ENCODE peak calls at places on chromosome 11, in four cellular contexts. N is HEK293T, J is WTC11, L is amygdala. B is an unnamed sample.

GRCh38 chr11:109291553-109291952 is 130.4 kb upstream of the C11orf87 start:
- DNase-seq in N (no peak), J (no peak), L (no peak), B (no peak)

GRCh38 chr11:102239906-102240305 is 77.4 kb upstream of the BIRC3 start:
- DNase-seq in N (no peak), J (no peak), L (no peak), B (no peak)

GRCh38 chr11:134464196-134464595 is 52.2 kb upstream of the B3GAT1 start:
- DNase-seq in N (no peak), J (peak; percentile 55), L (no peak), B (no peak)

GRCh38 chr11:118930152-118930712 is 4.5 kb upstream of the BCL9L start:
- DNase-seq in N (peak; percentile 80), J (peak; percentile 97), L (peak; percentile 73), B (peak; percentile 80)

GRCh38 chr11:76524919-76525318 is 80.1 kb downstream of the EMSY start:
- DNase-seq in N (no peak), J (no peak), L (no peak), B (no peak)

GRCh38 chr11:56624661-56625110 is 10.0 kb upstream of the OR5M1 start:
- DNase-seq in N (peak; percentile 4), J (no peak), L (no peak), B (peak; percentile 35)

GRCh38 chr11:79439430-79439892 is 1.4 kb downstream of the TENM4 start:
- DNase-seq in N (no peak), J (no peak), L (no peak), B (peak; percentile 36)

GRCh38 chr11:117856892-117857291 is 19.6 kb downstream of the FXYD6 start:
- DNase-seq in N (no peak), J (no peak), L (no peak), B (no peak)

GRCh38 chr11:7901319-7901854 is 29.7 kb downstream of the OR10A6 start:
- DNase-seq in N (no peak), J (no peak), L (no peak), B (no peak)

GRCh38 chr11:94519478-94520084 is 7.3 kb downstream of the C11orf97 start:
- DNase-seq in N (no peak), J (no peak), L (no peak), B (no peak)

GRCh38 chr11:134569195-134569594 is 157.2 kb upstream of the B3GAT1 start:
- DNase-seq in N (no peak), J (no peak), L (no peak), B (no peak)

GRCh38 chr11:106585061-106585460 is 433.2 kb downstream of the GUCY1A2 start:
- DNase-seq in N (peak; percentile 18), J (no peak), L (no peak), B (no peak)

GRCh38 chr11:623999-624704 is 603 bp downstream of the CDHR5 start:
- DNase-seq in N (no peak), J (no peak), L (no peak), B (peak; percentile 92)

GRCh38 chr11:844693-845644 is 2.3 kb downstream of the TSPAN4 start:
- DNase-seq in N (peak; percentile 51), J (peak; percentile 85), L (peak; percentile 57), B (peak; percentile 93)

B was measured in 8988T.